ENCODE peak calls at places on chromosome 18, in six cellular contexts. U, A, V, L, M and S are unnamed samples. For H3K4me1, the result is how much of the 10 kb centered on the place peaks cover.

GRCh38 chr18:59414254-59414653 is 55.2 kb upstream of the LMAN1 start:
- DNase-seq in M (no peak), L (no peak), V (no peak), U (no peak), A (no peak), S (no peak)

GRCh38 chr18:56532176-56532840 is 106.1 kb downstream of the TXNL1 start:
- DNase-seq in L (no peak), U (peak), A (no peak), M (no peak), V (no peak), S (no peak)

GRCh38 chr18:12308386-12309100 is 502 bp downstream of the TUBB6 start:
- DNase-seq in V (peak), M (peak), L (peak), U (no peak), A (no peak), S (peak)

GRCh38 chr18:39198376-39198775 is 1632.8 kb upstream of the CELF4 start:
- DNase-seq in A (no peak), L (no peak), V (no peak), M (no peak), U (no peak), S (no peak)

GRCh38 chr18:33596178-33596854 is 18.3 kb downstream of the ASXL3 start:
- DNase-seq in M (no peak), U (no peak), V (no peak), L (no peak), A (no peak), S (no peak)

GRCh38 chr18:12944724-12945123 is 3.1 kb upstream of the SEH1L start:
- DNase-seq in V (no peak), L (peak), M (peak), U (no peak), A (no peak), S (peak)

GRCh38 chr18:12839057-12839525 is 44.9 kb downstream of the PTPN2 start:
- DNase-seq in L (no peak), M (no peak), U (peak), V (no peak), A (no peak), S (no peak)

GRCh38 chr18:45856526-45856925 is 31.1 kb downstream of the SIGLEC15 start:
- DNase-seq in M (no peak), U (no peak), A (no peak), V (no peak), L (no peak), S (no peak)

GRCh38 chr18:2805970-2806943 is 40.5 kb upstream of the EMILIN2 start:
- DNase-seq in V (no peak), M (no peak), A (no peak), U (no peak), L (no peak), S (no peak)

GRCh38 chr18:37483221-37483971 is 82.2 kb downstream of the CELF4 start:
- DNase-seq in U (no peak), M (no peak), L (no peak), V (no peak), A (no peak), S (no peak)

GRCh38 chr18:48136544-48137353 is 206.3 kb upstream of the SMAD2 start:
- DNase-seq in L (peak), V (no peak), A (no peak), U (no peak), M (peak), S (peak)

GRCh38 chr18:3648695-3649094 is 198.7 kb downstream of the TGIF1 start:
- DNase-seq in L (no peak), U (no peak), M (no peak), A (no peak), V (no peak), S (no peak)

GRCh38 chr18:79763407-79763806 is 34.3 kb upstream of the KCNG2 start:
- DNase-seq in M (no peak), A (no peak), L (peak), U (no peak), V (peak), S (no peak)

GRCh38 chr18:25350561-25351201 is 1.3 kb downstream of the ZNF521 start:
- DNase-seq in M (no peak), U (no peak), A (no peak), V (peak), L (peak), S (peak)

GRCh38 chr18:65235966-65236634 is 514.7 kb upstream of the CDH7 start:
- DNase-seq in L (no peak), M (no peak), U (no peak), V (no peak), A (no peak), S (peak)

GRCh38 chr18:5155180-5155906 is 41.7 kb downstream of the AKAIN1 start:
- DNase-seq in V (no peak), U (no peak), M (no peak), A (no peak), L (no peak), S (no peak)

GRCh38 chr18:59546164-59546563 is 151.1 kb downstream of the CCBE1 start:
- DNase-seq in A (no peak), U (no peak), V (no peak), L (no peak), M (no peak), S (no peak)

GRCh38 chr18:48703033-48703386 is 164.2 kb downstream of the CTIF start:
- DNase-seq in V (no peak), L (no peak), A (no peak), U (no peak), M (no peak), S (no peak)

GRCh38 chr18:8984131-8984670 is 118.3 kb upstream of the NDUFV2 start:
- DNase-seq in A (no peak), V (no peak), L (no peak), M (no peak), U (no peak), S (no peak)

GRCh38 chr18:8980496-8981402 is 121.8 kb upstream of the NDUFV2 start:
- DNase-seq in V (no peak), L (no peak), U (no peak), A (no peak), M (no peak), S (peak)

GRCh38 chr18:8979258-8979988 is 123.1 kb upstream of the NDUFV2 start:
- DNase-seq in U (no peak), V (no peak), M (no peak), A (no peak), L (no peak), S (no peak)

GRCh38 chr18:8978394-8978793 is 124.1 kb upstream of the NDUFV2 start:
- DNase-seq in M (no peak), A (no peak), U (no peak), L (no peak), V (no peak), S (no peak)

GRCh38 chr18:8982416-8983183 is 119.9 kb upstream of the NDUFV2 start:
- DNase-seq in M (peak), U (no peak), A (peak), L (peak), V (no peak), S (no peak)
- H3K27ac ChIP-seq in M (no peak), U (no peak), A (no peak), L (peak), V (peak), S (no peak)

GRCh38 chr18:58221060-58221725 is 177.2 kb downstream of the NEDD4L start:
- DNase-seq in A (peak), L (peak), M (peak), U (no peak), V (no peak), S (no peak)
- H3K4me1 ChIP-seq in A (half or more), L (half or more), M (under half), U (under half), V (half or more), S (under half)

GRCh38 chr18:74331404-74331803 is 15.8 kb downstream of the C18orf63 start:
- DNase-seq in V (no peak), U (no peak), A (peak), L (no peak), M (no peak), S (no peak)
- TF ChIP-seq CTCF in V (no peak), U (peak), A (peak), L (peak), M (no peak), S (no peak)

DNA sequence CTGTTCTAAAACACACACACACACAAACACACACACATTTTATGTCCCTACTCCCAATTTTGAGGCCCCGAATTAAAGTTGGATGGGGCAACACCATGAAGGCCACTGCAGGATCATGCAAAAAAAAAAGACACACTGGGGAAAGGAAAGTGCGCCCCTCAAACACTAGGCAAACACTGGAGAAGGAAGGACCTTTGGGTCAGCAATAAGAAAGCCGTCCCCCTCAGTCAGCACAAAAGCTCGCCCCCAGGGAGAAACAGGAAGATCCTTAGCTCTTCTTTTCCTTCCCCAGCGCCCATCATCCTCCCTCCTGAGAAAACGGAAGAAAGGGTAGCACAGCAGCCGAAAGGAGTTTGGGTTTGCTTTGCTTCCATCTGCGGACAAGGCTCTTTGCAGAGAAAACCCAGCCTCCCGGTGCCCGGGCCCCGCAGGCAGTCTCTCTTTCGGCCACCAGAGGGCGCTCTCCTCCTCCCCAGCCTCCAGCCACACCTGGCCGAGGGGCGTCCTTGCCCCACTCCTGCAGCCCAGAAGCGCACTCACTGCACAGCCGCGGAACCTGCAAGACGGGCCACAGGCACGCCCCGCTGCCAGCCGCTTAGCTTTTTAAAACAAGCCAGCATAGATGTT is 248.5 kb downstream of the CDH20 start:
- DNase-seq in V (peak), L (peak), A (peak), M (peak), U (no peak), S (peak)
- H3K27ac ChIP-seq in V (no peak), L (peak), A (no peak), M (no peak), U (no peak), S (no peak)

GRCh38 chr18:24006731-24007308 is 7.7 kb upstream of the TTC39C start:
- DNase-seq in U (no peak), L (no peak), V (no peak), A (no peak), M (no peak), S (no peak)

GRCh38 chr18:24000613-24001490 is 13.7 kb upstream of the TTC39C start:
- DNase-seq in U (no peak), M (no peak), V (no peak), A (no peak), L (no peak), S (no peak)

GRCh38 chr18:23998811-23999210 is 15.7 kb upstream of the TTC39C start:
- DNase-seq in U (no peak), A (peak), L (no peak), V (no peak), M (no peak), S (no peak)

GRCh38 chr18:24009246-24009645 is 5.3 kb upstream of the TTC39C start:
- DNase-seq in U (no peak), L (no peak), A (no peak), M (no peak), V (no peak), S (no peak)

GRCh38 chr18:24003903-24004640 is 10.5 kb upstream of the TTC39C start:
- DNase-seq in A (no peak), V (no peak), U (no peak), M (no peak), L (no peak), S (no peak)
- H3K4me1 ChIP-seq in A (under half), V (under half), U (under half), M (under half), L (under half), S (under half)

DNA sequence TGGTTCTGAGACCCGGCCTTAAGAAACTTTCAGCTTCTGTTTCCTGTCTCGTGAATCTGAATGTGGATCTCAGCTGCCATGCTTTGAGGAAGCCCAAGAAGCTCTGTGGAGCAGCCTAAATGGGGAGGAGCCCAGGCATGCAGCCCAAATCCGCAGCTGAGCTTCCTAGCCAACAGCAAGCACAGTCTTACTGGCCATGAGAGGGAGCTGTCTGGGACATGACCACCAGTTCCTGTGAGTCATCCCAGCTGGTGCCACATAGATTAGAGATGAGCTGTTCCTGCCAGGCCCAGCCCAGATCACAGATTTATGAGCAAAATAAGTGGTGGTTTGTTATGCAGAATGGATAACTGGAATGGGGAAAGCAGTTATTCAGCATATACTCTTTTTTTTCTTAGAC is 224.4 kb upstream of the APCDD1 start:
- DNase-seq in V (no peak), L (no peak), U (no peak), A (peak), M (no peak), S (no peak)
- TF ChIP-seq CTCF in V (no peak), L (no peak), U (no peak), A (peak), M (no peak), S (no peak)

DNA sequence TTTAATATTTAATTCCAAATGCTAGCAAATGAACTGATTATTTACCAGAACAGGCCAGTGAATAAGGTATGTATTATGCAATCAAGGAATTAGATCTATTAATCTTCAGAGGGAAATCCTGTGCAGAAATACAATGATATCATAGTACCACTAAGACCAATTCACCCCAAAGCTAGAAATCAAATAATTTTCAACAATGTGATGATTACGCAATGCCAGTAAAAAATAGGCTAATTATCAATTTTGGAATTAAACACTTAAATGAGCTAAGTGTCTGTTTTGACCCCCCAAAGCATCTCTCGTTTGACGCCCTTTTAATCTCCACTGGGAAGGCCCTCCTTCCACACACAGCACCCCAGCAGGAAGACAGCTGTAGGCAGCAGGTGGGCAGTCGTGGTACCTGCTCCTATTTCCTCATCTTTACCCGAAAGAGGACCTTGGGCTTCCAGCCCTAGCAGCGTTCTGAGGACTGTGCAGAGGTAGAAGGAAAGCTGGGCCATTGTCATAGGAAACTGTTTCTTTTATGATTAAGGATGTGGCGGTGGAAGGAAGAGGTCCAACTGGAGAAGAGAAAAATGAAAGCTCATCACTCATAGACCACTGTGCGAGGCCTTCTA is 84.7 kb downstream of the MBP start:
- DNase-seq in U (no peak), A (no peak), L (no peak), M (no peak), V (no peak), S (no peak)
- H3K27ac ChIP-seq in U (no peak), A (no peak), L (no peak), M (no peak), V (no peak), S (no peak)

DNA sequence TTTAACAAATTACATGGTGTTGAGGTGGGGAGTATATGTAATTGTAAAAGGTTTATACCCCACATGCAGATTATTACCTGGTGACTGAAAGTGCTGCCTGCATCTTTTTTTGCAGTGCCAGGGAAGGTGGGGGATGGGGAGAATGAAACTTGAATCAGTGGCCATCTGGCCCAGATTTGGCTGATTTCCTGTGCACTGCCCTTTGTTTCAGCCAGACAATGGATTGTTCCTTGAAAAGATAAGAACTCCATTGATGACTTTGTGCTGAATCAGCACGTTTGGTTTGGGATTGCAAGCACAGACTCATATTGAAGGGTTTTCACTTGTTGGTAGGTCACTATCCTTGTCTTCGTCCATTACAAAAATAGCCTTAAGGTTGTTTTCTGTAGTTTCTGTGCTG is 20.9 kb downstream of the GREB1L start:
- DNase-seq in M (no peak), L (no peak), V (no peak), U (no peak), A (no peak), S (no peak)
- H3K4me1 ChIP-seq in M (under half), L (under half), V (under half), U (under half), A (under half), S (under half)

GRCh38 chr18:35756506-35757117 is 175.1 kb downstream of the GALNT1 start:
- DNase-seq in U (no peak), L (peak), V (no peak), A (peak), M (peak), S (peak)
- TF ChIP-seq CTCF in U (peak), L (peak), V (peak), A (peak), M (peak), S (peak)